ENCODE peak calls at places on chromosomes 12 and 14, in five cellular contexts. R is hypothalamus; U is AML-193; D is activated T-helper 1 cell treated with anti-CD3 and anti-CD28 coated beads, Interleukin-12 subunit alpha, Interleukin-12 subunit beta, Interleukin-2, Interleukin-4 antibody, amounts not matched to agents 30 ng/mL and 10 ng/mL and 1 ng/mL, durations not matched to agents 14 hours and 24 hours and 36 hours; G is naive B cell. S is an unnamed sample.

GRCh38 chr14:31978423-31978822 is 98.7 kb upstream of the ARHGAP5 start:
- DNase-seq in R (no peak), U (no peak), D (no peak), G (no peak), S (no peak)

GRCh38 chr12:118404876-118405521 is 28.6 kb downstream of the SUDS3 start:
- DNase-seq in R (no peak), U (peak; percentile 52), D (peak; percentile 20), G (peak; percentile 12), S (peak; percentile 83)

GRCh38 chr14:35299708-35300107 is 7.5 kb downstream of the PSMA6 start:
- DNase-seq in R (no peak), U (no peak), D (no peak), G (no peak), S (no peak)

GRCh38 chr12:58607805-58608204 is 312.5 kb downstream of the LRIG3 start:
- DNase-seq in R (no peak), U (no peak), D (no peak), G (no peak), S (no peak)

GRCh38 chr14:32230695-32231280 is 27.7 kb upstream of the RNU6-8 start:
- DNase-seq in R (no peak), U (no peak), D (no peak), G (no peak), S (no peak)

GRCh38 chr12:118063567-118064391 is 2.8 kb upstream of the WSB2 start:
- DNase-seq in R (no peak), U (peak; percentile 46), D (no peak), G (no peak), S (peak; percentile 66)

GRCh38 chr12:127677537-127678131 is 589.3 kb upstream of the TMEM132C start:
- DNase-seq in R (peak; percentile 11), U (peak; percentile 5), D (peak; percentile 21), G (no peak), S (peak; percentile 92)

GRCh38 chr12:43749016-43749415 is 9.6 kb downstream of the PUS7L start:
- DNase-seq in R (no peak), U (no peak), D (no peak), G (no peak), S (no peak)

GRCh38 chr14:97490521-97491070 is 693.4 kb downstream of the VRK1 start:
- DNase-seq in R (no peak), U (no peak), D (no peak), G (no peak), S (no peak)

GRCh38 chr14:67722293-67722692 is 20.6 kb downstream of the RDH12 start:
- DNase-seq in R (no peak), U (no peak), D (no peak), G (no peak), S (no peak)

GRCh38 chr14:24279301-24280186 is 8.1 kb upstream of the RABGGTA start:
- DNase-seq in R (no peak), U (peak; percentile 26), D (peak; percentile 30), G (peak; percentile 71), S (no peak)

GRCh38 chr12:62785941-62786559 is 148.9 kb downstream of the PPM1H start:
- DNase-seq in R (no peak), U (peak; percentile 69), D (no peak), G (no peak), S (no peak)

GRCh38 chr12:14473707-14474287 is 93.9 kb downstream of the PLBD1 start:
- DNase-seq in R (no peak), U (no peak), D (no peak), G (no peak), S (peak; percentile 37)